ENCODE peak calls at places on chromosome 15, in four cellular contexts. W, J, S and M are unnamed samples.

GRCh38 chr15:41827880-41828746 is at the start of gene JMJD7:
- DNase-seq in W (peak), J (peak), S (peak), M (peak)

GRCh38 chr15:57328479-57329250 is 47.6 kb upstream of the CGNL1 start:
- DNase-seq in J (no peak), S (no peak), W (no peak), M (no peak)

GRCh38 chr15:60635507-60636352 is 156.8 kb upstream of the ICE2 start:
- DNase-seq in S (no peak), W (no peak), J (peak), M (no peak)

GRCh38 chr15:63509933-63510547 is 5.6 kb downstream of the USP3 start:
- DNase-seq in J (no peak), S (no peak), W (peak), M (no peak)

GRCh38 chr15:31252386-31252785 is 74.2 kb upstream of the KLF13 start:
- DNase-seq in W (no peak), S (no peak), J (no peak), M (no peak)

GRCh38 chr15:68431792-68432401 is at the start of gene ITGA11:
- DNase-seq in S (no peak), J (no peak), W (no peak), M (peak)

GRCh38 chr15:97545799-97546198 is 414.7 kb upstream of the ARRDC4 start:
- DNase-seq in W (no peak), J (no peak), S (no peak), M (no peak)

GRCh38 chr15:49438970-49439631 is 16.1 kb downstream of the FGF7 start:
- DNase-seq in W (no peak), J (peak), S (no peak), M (no peak)

GRCh38 chr15:51229907-51230328 is 108.5 kb downstream of the CYP19A1 start:
- DNase-seq in J (peak), S (no peak), W (no peak), M (no peak)

GRCh38 chr15:26972636-26973035 is 1.7 kb downstream of the GABRG3 start:
- DNase-seq in J (no peak), W (no peak), S (no peak), M (no peak)

GRCh38 chr15:42332331-42332730 is 27.0 kb upstream of the CAPN3 start:
- DNase-seq in W (peak), S (no peak), J (no peak), M (no peak)

GRCh38 chr15:63879211-63879610 is 45.5 kb upstream of the HERC1 start:
- DNase-seq in W (no peak), J (no peak), S (no peak), M (no peak)

GRCh38 chr15:79007066-79007465 is 62.2 kb upstream of the CTSH start:
- DNase-seq in S (no peak), W (no peak), J (peak), M (no peak)

GRCh38 chr15:76730262-76730661 is 174.9 kb downstream of the SCAPER start:
- DNase-seq in J (no peak), W (no peak), S (no peak), M (no peak)

GRCh38 chr15:61527836-61528589 is 298.9 kb upstream of the RORA start:
- DNase-seq in S (no peak), W (no peak), J (no peak), M (no peak)

GRCh38 chr15:32840481-32841245 is 122.9 kb downstream of the GREM1 start:
- DNase-seq in J (no peak), W (no peak), S (no peak), M (no peak)

GRCh38 chr15:53197426-53197839 is 407.3 kb upstream of the ONECUT1 start:
- DNase-seq in J (peak), W (peak), S (no peak), M (no peak)

GRCh38 chr15:45115312-45115820 is 1.2 kb downstream of the DUOXA2 start:
- DNase-seq in S (no peak), J (no peak), W (no peak), M (no peak)

GRCh38 chr15:57747206-57747605 is 40.7 kb downstream of the POLR2M start:
- DNase-seq in W (no peak), S (no peak), J (no peak), M (no peak)

GRCh38 chr15:60804986-60805949 is 326.3 kb upstream of the ICE2 start:
- DNase-seq in S (no peak), W (peak), J (no peak), M (no peak)

GRCh38 chr15:64224508-64224907 is 61.7 kb upstream of the PPIB start:
- DNase-seq in J (no peak), W (peak), S (no peak), M (no peak)

GRCh38 chr15:60591491-60592385 is 112.8 kb upstream of the ICE2 start:
- DNase-seq in J (no peak), S (peak), W (no peak), M (peak)

GRCh38 chr15:101068961-101069734 is 150.0 kb downstream of the LRRK1 start:
- DNase-seq in S (no peak), W (no peak), J (no peak), M (peak)

GRCh38 chr15:22265056-22265945 is 185.0 kb downstream of the OR4M2 start:
- DNase-seq in W (no peak), J (no peak), S (peak), M (no peak)

GRCh38 chr15:68209735-68210408 is 4.7 kb upstream of the CALML4 start:
- DNase-seq in W (no peak), S (no peak), J (peak), M (no peak)

GRCh38 chr15:41827290-41827879 is 507 bp upstream of the JMJD7 start:
- DNase-seq in J (no peak), S (peak), W (no peak), M (no peak)

GRCh38 chr15:72146934-72147333 is 28.7 kb downstream of the SENP8 start:
- DNase-seq in S (no peak), J (no peak), W (no peak), M (no peak)

GRCh38 chr15:50786468-50786867 is 21.0 kb upstream of the SPPL2A start:
- DNase-seq in S (no peak), J (no peak), W (no peak), M (no peak)

GRCh38 chr15:63473007-63473748 is 31.2 kb upstream of the USP3 start:
- DNase-seq in S (peak), J (no peak), W (no peak), M (no peak)

DNA sequence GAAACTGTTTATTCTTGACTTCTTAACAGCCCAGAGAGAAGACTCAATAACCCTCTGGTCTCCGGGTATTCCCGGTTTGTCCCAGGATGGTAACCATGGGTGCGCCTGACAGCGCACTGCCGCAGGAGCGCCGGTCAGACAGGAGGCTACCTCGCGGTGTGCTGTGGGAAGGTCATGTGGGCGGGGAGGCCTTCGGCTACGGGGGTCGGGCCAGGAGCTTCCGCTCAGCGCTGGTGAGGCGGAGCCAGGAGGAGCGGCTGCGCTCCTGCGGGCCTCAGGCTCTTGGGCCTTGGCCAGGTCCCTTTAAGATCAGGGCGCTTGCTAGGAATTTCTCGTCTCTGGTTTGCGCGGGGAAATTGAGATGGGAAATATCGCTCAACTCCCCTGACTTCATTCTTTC is 182.3 kb upstream of the NDN start:
- DNase-seq in J (no peak), W (no peak), S (no peak), M (no peak)
- H3K4me3 ChIP-seq in J (no peak), W (peak), S (no peak), M (peak)

DNA sequence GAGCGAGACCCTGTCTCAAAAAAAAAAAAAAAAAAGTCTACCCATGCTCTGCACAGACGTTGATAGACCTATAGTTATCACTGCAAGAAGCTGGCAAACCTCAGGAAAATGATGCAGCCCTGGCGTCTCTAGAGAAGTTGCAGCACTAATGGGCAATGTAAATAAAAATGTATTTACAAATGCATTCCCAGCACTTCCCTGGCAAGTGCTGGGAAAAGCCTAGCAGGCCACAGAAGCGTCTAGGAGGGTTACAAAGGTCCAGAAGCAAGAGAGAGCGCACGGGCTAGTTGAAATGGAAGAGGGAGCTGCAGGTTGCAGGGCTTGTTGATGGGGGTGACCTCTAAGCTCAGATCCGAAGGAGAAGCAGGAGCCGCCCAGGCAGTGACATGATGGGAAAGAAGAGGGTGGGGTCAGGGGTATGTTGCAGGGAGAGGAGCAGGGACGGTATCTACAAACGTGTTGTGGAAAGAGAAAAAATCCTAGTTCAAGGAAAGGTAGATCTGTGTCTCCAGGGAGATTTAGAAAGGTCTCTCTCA is 2.7 kb upstream of the KNL1 start:
- DNase-seq in S (no peak), J (no peak), W (no peak), M (no peak)
- H3K4me3 ChIP-seq in S (no peak), J (no peak), W (no peak), M (no peak)

DNA sequence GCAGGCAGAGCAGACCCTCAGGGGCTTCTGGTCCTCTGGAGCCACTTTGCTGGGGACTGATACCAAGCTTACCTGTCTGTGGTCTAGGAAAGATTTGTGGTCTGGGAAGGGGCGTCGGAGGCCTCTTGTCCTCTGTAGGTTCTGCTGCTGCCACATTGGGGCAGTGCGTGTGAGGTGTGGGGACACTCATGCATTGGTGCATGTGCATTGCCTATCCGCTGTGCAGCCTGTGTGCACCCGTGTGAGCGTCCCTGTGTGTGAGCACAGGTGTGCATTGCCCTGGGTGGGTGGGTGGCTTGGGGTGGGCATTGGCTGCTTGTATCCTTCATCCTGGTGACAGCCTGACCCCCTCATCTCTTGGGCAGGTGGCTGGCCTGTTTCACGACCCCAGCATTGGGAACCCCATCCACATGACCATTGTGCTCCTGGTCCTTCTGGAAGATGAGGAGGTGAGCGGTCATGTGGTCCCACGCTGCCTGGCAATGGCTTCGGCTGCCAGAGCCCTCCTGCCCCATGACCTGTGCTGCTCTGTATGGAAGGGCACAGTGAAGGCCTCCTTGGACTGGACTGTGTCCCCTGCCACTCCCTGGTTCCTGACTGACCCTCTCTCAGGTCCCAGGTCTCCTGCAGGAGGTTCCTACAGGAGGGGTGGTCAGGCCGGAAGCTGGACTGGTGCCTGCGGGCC is 41.5 kb downstream of the SAXO2 start:
- DNase-seq in W (no peak), J (no peak), S (no peak), M (no peak)
- H3K4me3 ChIP-seq in W (no peak), J (no peak), S (no peak), M (no peak)

GRCh38 chr15:88897142-88897455 is 1.8 kb upstream of the HAPLN3 start:
- DNase-seq in W (no peak), S (no peak), J (no peak), M (no peak)
- H3K4me3 ChIP-seq in W (no peak), S (no peak), J (no peak), M (peak)

GRCh38 chr15:83204697-83205096 is 2.9 kb downstream of the HDGFL3 start:
- DNase-seq in W (no peak), S (no peak), J (no peak), M (no peak)

GRCh38 chr15:83206971-83207621 is 527 bp downstream of the HDGFL3 start:
- DNase-seq in W (no peak), J (no peak), S (no peak), M (no peak)

GRCh38 chr15:83206387-83206970 is 1.1 kb downstream of the HDGFL3 start:
- DNase-seq in S (no peak), W (no peak), J (no peak), M (no peak)

GRCh38 chr15:83207622-83208356 is at the start of gene HDGFL3:
- DNase-seq in W (no peak), J (no peak), S (no peak), M (peak)

GRCh38 chr15:83205725-83206324 is 1.8 kb downstream of the HDGFL3 start:
- DNase-seq in W (peak), J (no peak), S (no peak), M (no peak)
- H3K4me3 ChIP-seq in W (peak), J (no peak), S (no peak), M (peak)

GRCh38 chr15:73228128-73228646 is 140.6 kb downstream of the HCN4 start:
- DNase-seq in S (no peak), J (no peak), W (no peak), M (no peak)

GRCh38 chr15:73226064-73226463 is 142.7 kb downstream of the HCN4 start:
- DNase-seq in J (no peak), W (peak), S (no peak), M (no peak)

GRCh38 chr15:73227433-73228056 is 141.2 kb downstream of the HCN4 start:
- DNase-seq in S (no peak), J (no peak), W (no peak), M (no peak)

GRCh38 chr15:73225358-73226015 is 143.3 kb downstream of the HCN4 start:
- DNase-seq in W (no peak), J (no peak), S (peak), M (no peak)
- H3K4me3 ChIP-seq in W (no peak), J (no peak), S (no peak), M (no peak)

GRCh38 chr15:38217788-38218609 is 34.6 kb upstream of the SPRED1 start:
- DNase-seq in J (peak), W (no peak), S (no peak), M (no peak)

GRCh38 chr15:38215707-38216106 is 36.9 kb upstream of the SPRED1 start:
- DNase-seq in J (peak), S (no peak), W (no peak), M (no peak)

GRCh38 chr15:38216763-38217162 is 35.9 kb upstream of the SPRED1 start:
- DNase-seq in S (no peak), J (peak), W (no peak), M (no peak)

GRCh38 chr15:38220874-38221273 is 31.8 kb upstream of the SPRED1 start:
- DNase-seq in S (no peak), W (no peak), J (peak), M (no peak)

DNA sequence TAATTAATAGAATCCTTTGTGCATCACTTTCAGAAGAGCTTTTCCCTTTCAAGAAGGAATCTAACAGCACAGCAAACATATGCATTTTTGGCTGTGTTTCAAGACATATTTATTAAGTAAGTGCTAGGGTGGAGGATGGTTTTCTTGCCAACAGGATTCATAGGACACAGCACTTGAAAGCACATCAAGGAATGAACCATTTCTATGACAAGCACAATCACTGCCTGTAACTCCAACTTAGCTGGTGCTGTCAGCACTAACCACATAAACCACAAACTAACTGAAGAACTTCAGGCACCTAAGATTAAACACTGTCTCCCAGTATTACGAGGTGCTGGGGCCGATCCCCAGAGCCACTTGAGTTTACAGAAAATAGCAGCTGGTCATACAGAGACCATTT is 35.5 kb upstream of the SPRED1 start:
- DNase-seq in J (peak), S (no peak), W (peak), M (no peak)
- H3K4me3 ChIP-seq in J (no peak), S (no peak), W (no peak), M (no peak)

GRCh38 chr15:58749532-58750337 is at the start of gene ADAM10:
- DNase-seq in W (peak), S (peak), J (peak), M (peak)

GRCh38 chr15:58746174-58746573 is 3.3 kb downstream of the ADAM10 start:
- DNase-seq in S (no peak), W (no peak), J (no peak), M (no peak)

GRCh38 chr15:58748040-58748786 is 1.3 kb downstream of the ADAM10 start:
- DNase-seq in S (peak), J (peak), W (no peak), M (no peak)

GRCh38 chr15:58752716-58753115 is 3.2 kb upstream of the ADAM10 start:
- DNase-seq in S (no peak), J (no peak), W (no peak), M (no peak)

GRCh38 chr15:58748787-58749531 is 548 bp downstream of the ADAM10 start:
- DNase-seq in W (no peak), J (peak), S (peak), M (no peak)
- H3K4me3 ChIP-seq in W (peak), J (peak), S (peak), M (peak)

DNA sequence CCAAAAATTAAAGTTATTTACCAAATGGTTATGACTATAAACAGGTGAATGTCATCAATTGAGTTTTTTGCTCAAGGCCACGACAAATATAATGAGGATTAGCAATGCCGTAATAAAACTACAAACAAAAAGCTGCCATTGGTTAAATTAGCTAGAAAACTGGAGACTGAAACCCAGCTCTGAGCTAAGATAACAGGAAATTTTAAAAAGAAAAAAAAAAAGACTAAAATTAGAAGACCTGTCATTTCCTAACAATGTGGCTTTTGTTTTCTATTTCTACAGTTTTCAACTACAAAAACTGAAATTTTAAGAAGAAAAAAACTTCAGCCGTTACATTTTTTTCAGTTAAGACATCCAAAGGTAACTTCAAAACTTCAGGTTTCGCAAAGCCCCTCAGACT is 9.7 kb downstream of the SLC12A6 start:
- DNase-seq in J (no peak), W (no peak), S (no peak), M (no peak)
- H3K4me3 ChIP-seq in J (no peak), W (no peak), S (no peak), M (no peak)